ENCODE peak calls at places on chromosomes 4 and X, in eight cellular contexts. O is fibroblast of pulmonary artery; Y is bronchial epithelial cell; M is foreskin fibroblast; A is omental fat pad; E is HuH-7; Z is epithelial cell of esophagus; B is stimulated activated CD4-positive, alpha-beta T cell treated with anti-CD3 and anti-CD28 coated beads, Interleukin-1b, Interleukin-23, amount 100 ng/mL, for 1 hour. I is an unnamed sample.

GRCh38 chrX:55867254-55867653 is 149.7 kb downstream of the RRAGB start:
- DNase-seq in A (no peak), Y (peak), M (peak), B (no peak), E (no peak), O (peak), Z (peak), I (no peak)

GRCh38 chr4:147480891-147481576 is at the start of gene EDNRA:
- DNase-seq in M (peak), E (no peak), B (no peak), A (no peak), O (peak), Y (no peak), Z (peak), I (peak)

GRCh38 chrX:56462389-56462788 is 101.0 kb upstream of the UBQLN2 start:
- DNase-seq in E (no peak), Y (peak), O (peak), Z (peak), M (no peak), B (no peak), A (no peak), I (no peak)

GRCh38 chr4:72909461-72909860 is 160.1 kb downstream of the COX18 start:
- DNase-seq in A (no peak), B (no peak), O (no peak), Y (no peak), M (no peak), Z (peak), E (peak), I (no peak)

GRCh38 chr4:149752729-149753128 is 62.9 kb downstream of the IQCM start:
- DNase-seq in A (no peak), E (no peak), B (no peak), O (no peak), Y (peak), M (no peak), Z (peak), I (no peak)

GRCh38 chr4:72314869-72315268 is 254.2 kb downstream of the ADAMTS3 start:
- DNase-seq in Z (peak), O (peak), B (no peak), M (peak), A (no peak), Y (peak), E (no peak), I (peak)

GRCh38 chr4:186095406-186095805 is 9.1 kb upstream of the FAM149A start:
- DNase-seq in Y (no peak), Z (peak), B (no peak), A (no peak), M (no peak), O (no peak), E (no peak), I (no peak)

GRCh38 chr4:37442062-37442323 is 197.4 kb downstream of the NWD2 start:
- DNase-seq in B (no peak), A (no peak), M (no peak), Z (no peak), O (no peak), E (no peak), Y (no peak), I (no peak)

GRCh38 chr4:154082760-154083530 is 294.1 kb upstream of the SFRP2 start:
- DNase-seq in Y (peak), B (no peak), Z (peak), E (peak), O (no peak), M (peak), A (no peak), I (no peak)

GRCh38 chrX:40340116-40340515 is 240.7 kb upstream of the ATP6AP2 start:
- DNase-seq in Y (no peak), O (no peak), M (no peak), B (no peak), Z (no peak), E (no peak), A (no peak), I (no peak)

GRCh38 chrX:15761564-15762191 is 23.6 kb downstream of the CA5B start:
- DNase-seq in E (peak), B (no peak), A (no peak), O (peak), Y (no peak), M (peak), Z (peak), I (peak)

GRCh38 chr4:59971952-59972351 is 1228.2 kb upstream of the ADGRL3 start:
- DNase-seq in Y (no peak), A (no peak), E (no peak), O (no peak), Z (no peak), M (no peak), B (no peak), I (no peak)

GRCh38 chr4:70277121-70277520 is 34.7 kb downstream of the CSN3 start:
- DNase-seq in Y (no peak), M (no peak), B (no peak), E (no peak), O (no peak), A (no peak), Z (no peak), I (no peak)

GRCh38 chrX:130874751-130875150 is 28.3 kb downstream of the ENOX2 start:
- DNase-seq in M (peak), O (no peak), B (no peak), Z (peak), Y (no peak), E (no peak), A (no peak), I (peak)

GRCh38 chrX:106897259-106897658 is 5.9 kb downstream of the RIPPLY1 start:
- DNase-seq in A (no peak), E (no peak), B (no peak), Z (peak), O (peak), Y (peak), M (peak), I (peak)

GRCh38 chr4:140557831-140558435 is 10.8 kb downstream of the UCP1 start:
- DNase-seq in Y (no peak), E (no peak), A (no peak), B (no peak), O (no peak), Z (no peak), M (no peak), I (no peak)

GRCh38 chr4:98421106-98421505 is 159.9 kb downstream of the RAP1GDS1 start:
- DNase-seq in O (peak), B (no peak), Z (no peak), M (peak), A (no peak), E (no peak), Y (no peak), I (peak)

GRCh38 chr4:174080361-174080760 is 203.1 kb downstream of the FBXO8 start:
- DNase-seq in A (no peak), E (no peak), O (peak), B (no peak), Z (peak), Y (peak), M (peak), I (no peak)

GRCh38 chr4:48081196-48081595 is 52.9 kb downstream of the TXK start:
- DNase-seq in Z (no peak), O (peak), A (no peak), B (no peak), M (peak), E (no peak), Y (no peak), I (peak)

GRCh38 chrX:13649823-13650222 is 3.1 kb upstream of the TCEANC start:
- DNase-seq in Y (no peak), B (no peak), E (no peak), O (peak), Z (no peak), A (no peak), M (peak), I (no peak)

GRCh38 chr4:79763486-79764075 is 309.4 kb downstream of the ANTXR2 start:
- DNase-seq in Y (no peak), M (no peak), O (no peak), B (no peak), Z (no peak), E (no peak), A (no peak), I (no peak)

GRCh38 chr4:145307763-145308430 is 127.5 kb upstream of the OTUD4 start:
- DNase-seq in O (no peak), Y (no peak), M (no peak), A (no peak), Z (no peak), B (no peak), E (no peak), I (no peak)

GRCh38 chr4:56743550-56743949 is 62.5 kb upstream of the HOPX start:
- DNase-seq in M (no peak), E (peak), B (no peak), Z (no peak), O (no peak), A (no peak), Y (no peak), I (no peak)

GRCh38 chrX:154325541-154325940 is 29.9 kb downstream of the TKTL1 start:
- DNase-seq in Y (no peak), O (no peak), B (no peak), Z (no peak), E (no peak), A (no peak), M (no peak), I (no peak)

GRCh38 chr4:153485374-153485773 is 19.2 kb downstream of the TMEM131L start:
- DNase-seq in B (no peak), M (no peak), Y (no peak), E (no peak), Z (no peak), A (no peak), O (no peak), I (no peak)

GRCh38 chrX:51614353-51614752 is 4.4 kb downstream of the CENPVL3 start:
- DNase-seq in M (peak), Y (peak), O (peak), Z (peak), E (peak), A (no peak), B (no peak), I (peak)

GRCh38 chr4:182859730-182860129 is 57.5 kb downstream of the DCTD start:
- DNase-seq in E (no peak), Z (no peak), O (no peak), Y (no peak), B (no peak), A (no peak), M (no peak), I (no peak)

GRCh38 chr4:36651253-36651652 is 369.8 kb downstream of the DTHD1 start:
- DNase-seq in Y (peak), Z (peak), E (no peak), B (no peak), A (no peak), M (no peak), O (no peak), I (no peak)

GRCh38 chr4:40763228-40763716 is 13.5 kb downstream of the NSUN7 start:
- DNase-seq in M (peak), Z (peak), B (no peak), A (no peak), Y (peak), E (no peak), O (peak), I (no peak)

GRCh38 chrX:68725966-68726365 is 78.5 kb downstream of the STARD8 start:
- DNase-seq in O (no peak), E (no peak), Z (no peak), B (no peak), M (no peak), A (no peak), Y (no peak), I (no peak)

GRCh38 chr4:813900-814299 is 12.0 kb downstream of the CPLX1 start:
- DNase-seq in B (no peak), Y (no peak), O (no peak), M (no peak), A (no peak), Z (no peak), E (peak), I (no peak)

I was measured in HFFc6.